ENCODE peak calls at places on chromosomes 16 and 17, in eight cellular contexts. T, Z, M, K, E, S, C and O are unnamed samples.

GRCh38 chr17:79485399-79485985 is 125.4 kb downstream of the RBFOX3 start:
- DNase-seq in T (no peak), Z (no peak), M (no peak), K (no peak), E (no peak), S (peak; percentile 45), C (no peak), O (no peak)

GRCh38 chr16:13953501-13953900 is 33.5 kb downstream of the ERCC4 start:
- DNase-seq in T (no peak), Z (no peak), M (no peak), K (no peak), E (no peak), S (no peak), C (no peak), O (no peak)

GRCh38 chr16:964696-965395 is 5.9 kb downstream of the LMF1 start:
- DNase-seq in T (no peak), Z (peak; percentile 76), M (no peak), K (peak; percentile 63), E (no peak), S (no peak), C (no peak), O (no peak)

GRCh38 chr17:16448490-16448889 is 33.1 kb downstream of the TRPV2 start:
- DNase-seq in T (no peak), Z (no peak), M (no peak), K (no peak), E (no peak), S (peak; percentile 47), C (no peak), O (no peak)

GRCh38 chr17:77189148-77189547 is 48.4 kb downstream of the SEC14L1 start:
- DNase-seq in T (no peak), Z (peak; percentile 27), M (no peak), K (no peak), E (no peak), S (no peak), C (no peak), O (no peak)

GRCh38 chr16:81885976-81886586 is 107.0 kb downstream of the PLCG2 start:
- DNase-seq in T (no peak), Z (peak; percentile 29), M (peak; percentile 85), K (no peak), E (peak; percentile 62), S (peak; percentile 73), C (no peak), O (peak; percentile 63)

GRCh38 chr17:36475346-36475970 is 11.0 kb upstream of the ZNHIT3 start:
- DNase-seq in T (no peak), Z (no peak), M (no peak), K (no peak), E (no peak), S (no peak), C (no peak), O (no peak)

GRCh38 chr17:40027614-40028012 is 12.4 kb downstream of the CSF3 start:
- DNase-seq in T (no peak), Z (no peak), M (no peak), K (no peak), E (peak; percentile 11), S (no peak), C (no peak), O (no peak)

GRCh38 chr17:36913132-36913531 is 24.1 kb upstream of the LHX1 start:
- DNase-seq in T (no peak), Z (no peak), M (no peak), K (no peak), E (no peak), S (peak; percentile 48), C (no peak), O (no peak)

GRCh38 chr17:1475321-1475854 is 17.1 kb downstream of the MYO1C start:
- DNase-seq in T (no peak), Z (no peak), M (no peak), K (no peak), E (no peak), S (no peak), C (no peak), O (no peak)